ENCODE peak calls at places on chromosomes 3 and 15, in eight cellular contexts. C, Q, U, I, H, O, V and T are unnamed samples.

GRCh38 chr15:69994429-69995201 is 103.1 kb downstream of the TLE3 start:
- DNase-seq in U (no peak), I (no peak), Q (no peak), H (no peak), O (no peak), V (no peak), C (no peak), T (no peak)

GRCh38 chr3:60225848-60226247 is 1025.4 kb downstream of the FHIT start:
- DNase-seq in I (no peak), O (no peak), H (no peak), U (no peak), C (no peak), Q (no peak), V (no peak), T (no peak)

GRCh38 chr3:148873928-148874326 is 8.8 kb downstream of the CPA3 start:
- DNase-seq in U (no peak), O (no peak), Q (no peak), V (no peak), I (no peak), C (no peak), H (no peak), T (no peak)

GRCh38 chr15:74519311-74519710 is 21.7 kb upstream of the ARID3B start:
- DNase-seq in H (no peak), U (no peak), Q (no peak), V (no peak), O (peak; percentile 52), C (no peak), I (no peak), T (no peak)

GRCh38 chr3:32869513-32870047 is 51.8 kb downstream of the TRIM71 start:
- DNase-seq in O (no peak), H (peak; percentile 79), Q (no peak), U (no peak), V (no peak), I (no peak), C (no peak), T (no peak)

GRCh38 chr3:195755391-195755790 is 34.6 kb downstream of the MUC20 start:
- DNase-seq in Q (no peak), U (no peak), V (no peak), I (no peak), C (no peak), H (no peak), O (no peak), T (no peak)

GRCh38 chr3:33218446-33219174 is at the start of gene SUSD5:
- DNase-seq in I (peak; percentile 35), U (no peak), V (no peak), O (peak; percentile 52), Q (no peak), H (peak; percentile 75), C (no peak), T (peak; percentile 6)

GRCh38 chr3:149315694-149316093 is 17.7 kb downstream of the TM4SF18 start:
- DNase-seq in H (no peak), Q (no peak), U (no peak), C (no peak), O (no peak), V (no peak), I (no peak), T (no peak)

GRCh38 chr3:148366743-148367410 is 330.8 kb upstream of the AGTR1 start:
- DNase-seq in I (peak; percentile 1), U (no peak), O (no peak), V (no peak), Q (no peak), C (peak; percentile 16), H (no peak), T (peak; percentile 12)

GRCh38 chr15:100934735-100935134 is 15.6 kb downstream of the LRRK1 start:
- DNase-seq in Q (no peak), O (no peak), H (no peak), V (no peak), C (no peak), U (no peak), I (no peak), T (no peak)

GRCh38 chr3:142863965-142864924 is 24.6 kb downstream of the PCOLCE2 start:
- DNase-seq in V (no peak), U (no peak), C (no peak), Q (no peak), H (no peak), I (no peak), O (no peak), T (no peak)

GRCh38 chr3:168213920-168214319 is 118.2 kb upstream of the GOLIM4 start:
- DNase-seq in V (no peak), I (no peak), Q (no peak), C (no peak), H (no peak), O (no peak), U (no peak), T (no peak)